ENCODE peak calls at places on chromosome 21, in five cellular contexts. L is CD8-positive, alpha-beta T cell; V is WERI-Rb-1; Y is adrenal gland; A is uterus. R is an unnamed sample.

GRCh38 chr21:17343055-17343454 is 169.8 kb upstream of the CXADR start:
- DNase-seq in A (no peak), V (no peak), L (no peak), Y (no peak), R (peak; percentile 35)

GRCh38 chr21:42161957-42162681 is 56.8 kb upstream of the ABCG1 start:
- DNase-seq in Y (no peak), L (peak; percentile 28), V (no peak), A (no peak), R (no peak)

GRCh38 chr21:45336870-45337269 is 49.2 kb upstream of the POFUT2 start:
- DNase-seq in V (peak; percentile 59), Y (no peak), A (no peak), L (no peak), R (no peak)

GRCh38 chr21:29149771-29150425 is 19.5 kb downstream of the MAP3K7CL start:
- DNase-seq in Y (no peak), A (no peak), L (no peak), V (no peak), R (no peak)

GRCh38 chr21:14773777-14774345 is 227.7 kb upstream of the SAMSN1 start:
- DNase-seq in V (peak; percentile 76), L (peak; percentile 50), A (peak; percentile 19), Y (peak; percentile 55), R (peak; percentile 14)

GRCh38 chr21:14491269-14491681 is 54.8 kb downstream of the SAMSN1 start:
- DNase-seq in A (no peak), L (no peak), V (no peak), Y (no peak), R (no peak)

GRCh38 chr21:35231115-35231514 is 182.0 kb upstream of the RUNX1 start:
- DNase-seq in L (no peak), Y (no peak), A (no peak), V (no peak), R (no peak)

GRCh38 chr21:45876381-45877159 is 105.0 kb upstream of the COL6A1 start:
- DNase-seq in A (no peak), Y (no peak), V (no peak), L (no peak), R (no peak)

GRCh38 chr21:28018741-28019669 is 973.7 kb downstream of the LTN1 start:
- DNase-seq in V (no peak), Y (peak; percentile 20), L (no peak), A (no peak), R (no peak)

GRCh38 chr21:35150562-35151226 is 101.6 kb upstream of the RUNX1 start:
- DNase-seq in A (no peak), Y (no peak), L (no peak), V (no peak), R (no peak)

GRCh38 chr21:43360441-43361126 is 66.3 kb downstream of the SIK1 start:
- DNase-seq in V (no peak), L (no peak), Y (no peak), A (no peak), R (no peak)

GRCh38 chr21:27134513-27134912 is 167.6 kb upstream of the ADAMTS5 start:
- DNase-seq in L (no peak), A (no peak), V (no peak), Y (no peak), R (no peak)

DNA sequence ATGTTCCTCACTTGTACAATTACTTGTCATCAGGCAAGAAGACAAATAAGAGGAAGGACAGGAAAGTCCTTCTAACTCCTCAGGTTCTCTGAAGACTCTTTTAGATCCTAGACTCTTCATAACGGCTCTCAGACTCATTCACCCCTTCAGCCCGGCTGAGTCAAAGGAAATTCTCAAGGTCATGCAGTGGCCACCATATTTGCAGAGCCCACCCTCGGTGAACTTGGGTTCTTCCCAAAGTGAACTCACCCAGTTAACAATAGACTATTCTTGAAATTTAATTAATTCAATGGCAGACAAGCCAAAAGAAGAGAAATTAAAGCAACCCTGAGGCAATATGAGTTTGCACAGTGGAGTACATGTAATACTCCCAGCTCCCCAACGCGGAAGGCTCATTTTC is 27.7 kb upstream of the TIAM1 start:
- DNase-seq in L (no peak), A (no peak), V (no peak), Y (no peak), R (no peak)
- H3K27ac ChIP-seq in L (no peak overlapping the region), A (no peak overlapping the region), V (no peak overlapping the region), Y (no peak overlapping the region), R (no peak overlapping the region)

DNA sequence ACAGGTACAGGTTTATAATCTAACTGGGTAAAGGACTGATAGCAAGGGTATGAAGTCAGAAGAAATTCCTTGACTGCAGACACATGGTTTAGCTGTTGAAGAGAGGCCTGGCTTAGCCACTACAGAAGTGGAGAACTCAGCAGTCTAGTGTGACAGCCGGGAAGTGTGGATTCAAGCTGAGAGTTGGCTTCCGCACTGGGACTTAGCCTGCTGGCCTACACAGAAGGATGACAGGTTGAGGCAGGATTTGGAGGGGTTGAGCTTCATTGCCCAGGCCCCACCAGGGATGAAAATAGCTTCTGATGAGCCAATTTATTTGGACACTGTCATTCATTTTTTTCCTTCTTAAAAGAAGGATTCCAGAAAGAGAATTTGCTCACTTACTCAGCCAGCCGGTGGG is 284.4 kb downstream of the PCP4 start:
- DNase-seq in V (no peak), A (no peak), Y (no peak), L (no peak), R (no peak)
- H3K27ac ChIP-seq in V (no peak overlapping the region), A (no peak overlapping the region), Y (no peak overlapping the region), L (no peak overlapping the region), R (no peak overlapping the region)

GRCh38 chr21:32869459-32869858 is 97.9 kb upstream of the PAXBP1 start:
- DNase-seq in A (no peak), L (no peak), V (no peak), Y (no peak), R (no peak)
- H3K27ac ChIP-seq in A (no peak overlapping the region), L (no peak overlapping the region), V (no peak overlapping the region), Y (no peak overlapping the region), R (no peak overlapping the region)

GRCh38 chr21:38821959-38822682 is 16.4 kb downstream of the ETS2 start:
- DNase-seq in V (no peak), A (no peak), L (no peak), Y (no peak), R (no peak)
- H3K27ac ChIP-seq in V (no peak overlapping the region), A (no peak overlapping the region), L (no peak overlapping the region), Y (no peak overlapping the region), R (no peak overlapping the region)